ENCODE peak calls at places on chromosomes 3 and 15, in nine cellular contexts. R is suprapubic skin; Y is right lobe of liver; H is kidney; N is ovary; Z is right atrium auricular region; L is A673; B is CD8-positive, alpha-beta T cell; O is adrenal gland. P is an unnamed sample. For H3K9me3, the result is how much of the 10 kb centered on the place peaks cover.

GRCh38 chr3:129428382-129429079 is at the start of gene EFCAB12:
- DNase-seq in N (peak), O (peak), B (peak), Z (peak), Y (peak), H (peak), R (peak), L (peak), P (peak)

GRCh38 chr3:8539419-8539818 is 37.8 kb downstream of the LMCD1 start:
- DNase-seq in Z (no peak), O (no peak), N (no peak), H (no peak), L (no peak), B (no peak), Y (no peak), R (no peak), P (no peak)

GRCh38 chr15:89888214-89888804 is 5.5 kb downstream of the AP3S2 start:
- DNase-seq in N (no peak), R (no peak), H (no peak), O (peak), Z (no peak), B (no peak), L (peak), Y (no peak), P (peak)

GRCh38 chr3:57152150-57152549 is 13.0 kb downstream of the IL17RD start:
- DNase-seq in B (no peak), O (peak), N (no peak), Z (no peak), R (no peak), H (no peak), Y (no peak), L (no peak), P (no peak)

GRCh38 chr3:149487598-149488197 is 13.2 kb downstream of the TM4SF4 start:
- DNase-seq in B (no peak), R (no peak), O (no peak), N (no peak), L (peak), Z (no peak), Y (no peak), H (no peak), P (peak)

GRCh38 chr3:47210863-47211405 is 47.0 kb upstream of the SETD2 start:
- DNase-seq in L (no peak), N (no peak), Z (no peak), O (no peak), Y (peak), B (no peak), R (no peak), H (no peak), P (no peak)

GRCh38 chr3:73324203-73325155 is 263.0 kb downstream of the EBLN2 start:
- DNase-seq in L (peak), B (no peak), N (no peak), O (no peak), R (no peak), H (no peak), Y (no peak), Z (no peak), P (no peak)

GRCh38 chr3:182479335-182479734 is 314.0 kb upstream of the ATP11B start:
- DNase-seq in Y (no peak), B (no peak), O (no peak), N (no peak), H (no peak), L (no peak), Z (no peak), R (no peak), P (no peak)

GRCh38 chr3:10173095-10173925 is 8.6 kb downstream of the IRAK2 start:
- DNase-seq in H (peak), L (no peak), R (no peak), N (no peak), O (no peak), B (no peak), Y (no peak), Z (no peak), P (no peak)

GRCh38 chr15:93321881-93322282 is 232.9 kb upstream of the RGMA start:
- DNase-seq in R (no peak), Z (no peak), L (no peak), H (no peak), B (no peak), Y (no peak), O (no peak), N (no peak), P (no peak)

GRCh38 chr15:39756806-39757522 is 25.7 kb downstream of the FSIP1 start:
- DNase-seq in B (no peak), Y (no peak), L (peak), R (no peak), N (no peak), H (no peak), Z (no peak), O (no peak), P (peak)

GRCh38 chr3:71584216-71585061 is 911 bp upstream of the FOXP1 start:
- DNase-seq in Y (peak), H (peak), B (peak), O (peak), L (peak), Z (peak), N (peak), R (peak), P (peak)

GRCh38 chr3:107285197-107285596 is 92.0 kb upstream of the CCDC54 start:
- DNase-seq in L (no peak), Z (no peak), H (no peak), R (no peak), O (no peak), N (no peak), Y (no peak), B (no peak), P (no peak)

GRCh38 chr3:171994646-171995441 is 44.5 kb upstream of the FNDC3B start:
- DNase-seq in Y (no peak), R (no peak), B (no peak), O (no peak), H (no peak), N (no peak), Z (no peak), L (no peak), P (no peak)

GRCh38 chr15:38652998-38653397 is 88.4 kb upstream of the RASGRP1 start:
- DNase-seq in L (no peak), B (peak), R (no peak), O (no peak), N (no peak), Z (no peak), H (no peak), Y (no peak), P (no peak)

GRCh38 chr3:41450416-41451231 is 251.3 kb downstream of the CTNNB1 start:
- DNase-seq in R (no peak), H (no peak), B (no peak), N (no peak), Z (no peak), L (no peak), Y (peak), O (no peak), P (no peak)

GRCh38 chr15:90063733-90064247 is 38.5 kb downstream of the IDH2 start:
- DNase-seq in N (no peak), Y (no peak), H (no peak), B (no peak), Z (no peak), O (peak), L (no peak), R (no peak), P (no peak)

GRCh38 chr15:74897300-74897701 is 7.5 kb downstream of the MPI start:
- DNase-seq in Y (no peak), B (no peak), O (no peak), H (no peak), L (no peak), Z (no peak), R (no peak), N (no peak), P (no peak)

GRCh38 chr3:183213941-183214612 is 39.0 kb upstream of the B3GNT5 start:
- DNase-seq in H (no peak), Z (no peak), Y (no peak), N (no peak), L (peak), O (no peak), R (no peak), B (no peak), P (no peak)

GRCh38 chr3:11514191-11514770 is 129.4 kb downstream of the VGLL4 start:
- DNase-seq in H (no peak), L (peak), Z (peak), B (no peak), N (no peak), R (no peak), Y (no peak), O (peak), P (peak)

GRCh38 chr15:25238716-25239470 is 199.9 kb downstream of the UBE3A start:
- DNase-seq in N (no peak), Y (no peak), B (no peak), R (peak), Z (no peak), O (no peak), L (no peak), H (peak), P (no peak)

GRCh38 chr15:25239471-25240345 is 199.1 kb downstream of the UBE3A start:
- DNase-seq in N (no peak), O (no peak), B (no peak), L (no peak), H (peak), R (peak), Z (no peak), Y (peak), P (no peak)

GRCh38 chr15:25242166-25242879 is 196.5 kb downstream of the UBE3A start:
- DNase-seq in B (no peak), O (peak), Z (peak), N (no peak), L (no peak), Y (peak), H (no peak), R (peak), P (peak)

GRCh38 chr15:25241241-25241801 is 197.5 kb downstream of the UBE3A start:
- DNase-seq in O (peak), N (no peak), L (no peak), H (no peak), B (no peak), Z (no peak), Y (peak), R (no peak), P (peak)

DNA sequence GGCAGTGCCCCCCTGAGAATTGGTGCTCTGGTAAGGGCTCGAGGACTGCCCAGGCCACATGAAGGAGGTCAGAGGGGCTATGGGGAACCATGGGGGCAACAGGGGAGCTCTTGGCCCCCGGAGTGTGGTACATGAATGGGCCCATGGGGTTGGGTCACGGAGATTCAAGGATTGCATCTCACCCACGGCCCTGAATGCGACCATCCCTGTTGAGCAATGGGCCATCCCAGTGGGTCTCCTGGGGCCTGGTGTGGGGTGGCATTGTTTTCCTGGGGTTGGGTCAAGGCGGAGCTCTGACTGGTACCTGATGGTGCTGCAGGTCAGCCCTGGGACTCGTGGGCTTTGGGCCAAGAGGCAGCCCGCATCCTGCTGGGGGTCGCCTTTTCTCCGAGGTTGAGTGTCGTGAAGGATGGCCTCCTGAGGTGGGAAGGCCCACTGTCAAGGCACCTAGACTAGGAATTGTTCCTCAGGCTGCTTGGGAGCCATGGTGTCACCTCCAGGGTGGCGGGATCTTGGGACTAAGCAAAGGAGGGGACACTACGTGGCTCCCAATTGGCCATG is 198.3 kb downstream of the UBE3A start:
- DNase-seq in H (peak), Z (no peak), O (peak), R (peak), Y (peak), L (no peak), N (no peak), B (no peak), P (peak)
- H3K9me3 ChIP-seq in H (under half), Z (under half), O (under half), R (under half), Y (under half), L (under half), N (under half), B (under half), P (under half)

GRCh38 chr15:71506946-71507345 is 303.4 kb upstream of the NR2E3 start:
- DNase-seq in R (no peak), L (no peak), Y (no peak), O (no peak), Z (no peak), N (no peak), B (no peak), H (no peak), P (no peak)
- TF ChIP-seq CTCF in R (no peak), L (no peak), Y (no peak), O (no peak), Z (no peak), N (no peak), B (no peak), H (no peak), P (no peak)

GRCh38 chr3:168807426-168807825 is 711.7 kb upstream of the GOLIM4 start:
- DNase-seq in Z (no peak), L (peak), R (no peak), Y (no peak), B (no peak), N (no peak), H (no peak), O (no peak), P (no peak)
- H3K9me3 ChIP-seq in Z (under half), L (under half), R (under half), Y (under half), B (under half), N (under half), H (under half), O (under half), P (under half)

DNA sequence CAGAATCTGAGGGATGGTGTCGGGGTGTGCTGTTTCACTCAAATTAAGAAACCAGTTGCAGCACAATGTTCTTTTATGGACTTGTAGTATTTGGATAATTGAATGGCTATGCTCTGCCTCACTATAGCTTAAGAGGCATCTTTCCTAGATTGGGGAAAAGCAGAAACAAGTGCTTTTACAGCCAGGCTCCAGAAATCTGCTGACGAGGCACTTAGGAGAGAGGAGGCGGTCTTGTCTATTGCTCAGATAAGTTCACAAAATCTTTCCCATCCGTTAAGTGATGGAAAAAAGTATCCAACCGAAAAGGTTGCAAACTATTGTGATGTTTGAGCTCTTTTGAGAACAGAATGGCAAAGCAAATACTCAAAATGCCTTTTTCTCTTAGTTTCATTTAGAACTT is 336.1 kb upstream of the RARB start:
- DNase-seq in Y (no peak), N (no peak), L (no peak), H (no peak), Z (no peak), O (no peak), R (no peak), B (no peak), P (no peak)
- TF ChIP-seq CTCF in Y (no peak), N (no peak), L (no peak), H (no peak), Z (no peak), O (no peak), R (no peak), B (no peak), P (no peak)

GRCh38 chr15:100194955-100195354 is 146.8 kb downstream of the ADAMTS17 start:
- DNase-seq in H (peak), R (no peak), B (no peak), L (no peak), Y (no peak), O (peak), N (no peak), Z (no peak), P (peak)
- H3K9me3 ChIP-seq in H (under half), R (under half), B (under half), L (under half), Y (under half), O (under half), N (under half), Z (under half), P (under half)

GRCh38 chr15:70670680-70671079 is 92.7 kb downstream of the UACA start:
- DNase-seq in N (no peak), Y (no peak), H (no peak), O (no peak), Z (no peak), L (peak), B (no peak), R (no peak), P (no peak)
- TF ChIP-seq CTCF in N (no peak), Y (peak), H (no peak), O (no peak), Z (no peak), L (peak), B (peak), R (no peak), P (peak)

DNA sequence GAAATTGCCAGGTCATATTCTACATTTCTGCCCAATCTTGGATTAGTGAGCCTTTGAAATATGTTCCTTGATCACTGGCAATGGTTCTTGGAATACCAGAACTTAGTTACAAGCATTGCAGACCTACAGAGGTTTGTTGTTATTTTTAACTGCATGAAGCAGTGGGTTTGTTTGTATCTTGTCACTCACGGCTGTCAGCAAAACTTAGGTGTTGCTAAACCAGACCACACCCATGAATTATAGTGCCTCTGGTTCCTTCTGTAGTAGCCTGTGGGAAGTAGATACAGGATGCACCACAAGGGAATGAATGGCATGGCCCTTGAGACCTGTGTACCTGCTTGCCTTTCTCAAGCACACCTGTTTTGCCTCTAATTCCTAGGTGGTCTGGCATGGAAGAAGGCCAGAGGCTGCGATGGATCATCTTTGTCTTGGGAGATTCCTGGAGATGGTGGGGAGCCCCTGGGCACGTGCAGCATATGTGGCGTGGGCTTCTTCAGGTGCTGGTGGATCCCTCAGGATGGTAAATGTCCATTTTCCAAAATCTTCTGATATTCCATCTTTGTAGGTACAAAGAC is 138.8 kb downstream of the SNRPN start:
- DNase-seq in H (no peak), O (peak), Y (peak), N (no peak), Z (no peak), B (no peak), L (no peak), R (no peak), P (no peak)
- H3K9me3 ChIP-seq in H (under half), O (under half), Y (under half), N (half or more), Z (under half), B (under half), L (under half), R (under half), P (under half)

GRCh38 chr15:57762302-57762701 is 55.8 kb downstream of the POLR2M start:
- DNase-seq in B (no peak), Y (no peak), Z (no peak), R (no peak), O (no peak), H (no peak), N (no peak), L (no peak), P (no peak)

GRCh38 chr15:57772223-57772957 is 65.9 kb downstream of the POLR2M start:
- DNase-seq in Y (no peak), B (no peak), Z (no peak), N (no peak), L (peak), H (no peak), R (no peak), O (no peak), P (no peak)

GRCh38 chr15:57769266-57769665 is 62.8 kb downstream of the POLR2M start:
- DNase-seq in B (no peak), Y (no peak), L (no peak), R (no peak), Z (peak), H (peak), N (no peak), O (no peak), P (peak)

GRCh38 chr15:57761562-57761961 is 55.0 kb downstream of the POLR2M start:
- DNase-seq in B (no peak), L (no peak), H (no peak), R (no peak), N (no peak), Y (no peak), Z (no peak), O (no peak), P (no peak)

GRCh38 chr15:57767526-57767925 is 61.0 kb downstream of the POLR2M start:
- DNase-seq in Y (no peak), Z (no peak), H (no peak), B (no peak), O (no peak), L (no peak), N (no peak), R (no peak), P (no peak)
- TF ChIP-seq CTCF in Y (no peak), Z (no peak), H (no peak), B (no peak), O (no peak), L (no peak), N (no peak), R (no peak), P (no peak)

DNA sequence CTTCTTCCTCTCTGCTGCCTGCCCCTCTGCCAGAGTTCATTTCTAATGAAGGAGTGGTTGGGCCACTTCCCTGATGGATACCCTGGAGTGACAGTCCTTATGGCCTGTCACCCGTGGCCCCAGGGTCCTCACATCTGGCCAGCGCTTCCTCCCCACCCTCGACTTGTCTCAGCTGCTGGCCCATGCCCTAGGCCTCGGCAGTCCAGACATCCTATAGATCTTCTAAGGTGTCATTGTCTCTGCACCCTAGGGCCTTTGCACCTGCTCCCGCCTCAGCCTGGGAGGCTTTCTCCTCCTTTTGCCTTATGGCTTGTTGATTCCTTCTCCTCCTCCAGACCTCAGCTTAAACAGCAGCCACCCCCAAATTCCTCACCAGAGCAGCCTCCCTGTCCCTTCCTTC is 181.0 kb downstream of the NSMCE3 start:
- DNase-seq in L (no peak), Z (no peak), O (no peak), R (no peak), B (no peak), H (no peak), Y (no peak), N (no peak), P (no peak)
- H3K9me3 ChIP-seq in L (under half), Z (under half), O (under half), R (under half), B (under half), H (under half), Y (under half), N (under half), P (under half)

P was measured in BE2C.